ENCODE peak calls at places on chromosomes 1 and 21, in four cellular contexts. Z is fibroblast of mammary gland, E is endothelial cell, V is HCT116. C is an unnamed sample.

GRCh38 chr1:184950209-184950608 is 24.1 kb downstream of the NIBAN1 start:
- DNase-seq in Z (no peak), E (no peak), V (no peak), C (no peak)

GRCh38 chr1:191396622-191397021 is 761.6 kb upstream of the RGS18 start:
- DNase-seq in Z (no peak), E (no peak), V (no peak), C (no peak)

GRCh38 chr21:42520628-42521253 is 7.1 kb downstream of the SLC37A1 start:
- DNase-seq in Z (no peak), E (peak; percentile 49), V (no peak), C (no peak)

GRCh38 chr1:18954270-18955071 is 2.0 kb downstream of the IFFO2 start:
- DNase-seq in Z (no peak), E (peak; percentile 42), V (no peak), C (no peak)

GRCh38 chr1:234315091-234315541 is 58.1 kb upstream of the COA6 start:
- DNase-seq in Z (peak; percentile 52), E (no peak), V (no peak), C (no peak)

GRCh38 chr1:207059881-207060280 is 6.8 kb downstream of the PFKFB2 start:
- DNase-seq in Z (no peak), E (no peak), V (no peak), C (no peak)

GRCh38 chr1:192559115-192560006 is 16.2 kb upstream of the RGS1 start:
- DNase-seq in Z (peak; percentile 99), E (no peak), V (peak; percentile 68), C (no peak)

GRCh38 chr1:18816808-18817207 is 42.7 kb downstream of the TAS1R2 start:
- DNase-seq in Z (no peak), E (no peak), V (no peak), C (no peak)

GRCh38 chr1:86502721-86503430 is 34.1 kb downstream of the CLCA1 start:
- DNase-seq in Z (no peak), E (peak; percentile 27), V (no peak), C (peak; percentile 46)
- TF ChIP-seq CTCF in Z (no peak), E (no peak), V (no peak), C (no peak)

GRCh38 chr1:67690411-67690810 is 5.4 kb downstream of the GADD45A start:
- DNase-seq in Z (no peak), E (no peak), V (no peak), C (no peak)

GRCh38 chr1:67689267-67690017 is 4.4 kb downstream of the GADD45A start:
- DNase-seq in Z (no peak), E (no peak), V (no peak), C (no peak)

GRCh38 chr1:67688526-67689219 is 3.7 kb downstream of the GADD45A start:
- DNase-seq in Z (no peak), E (peak; percentile 12), V (no peak), C (no peak)

GRCh38 chr1:67690018-67690363 is 5.0 kb downstream of the GADD45A start:
- DNase-seq in Z (no peak), E (no peak), V (no peak), C (no peak)

DNA sequence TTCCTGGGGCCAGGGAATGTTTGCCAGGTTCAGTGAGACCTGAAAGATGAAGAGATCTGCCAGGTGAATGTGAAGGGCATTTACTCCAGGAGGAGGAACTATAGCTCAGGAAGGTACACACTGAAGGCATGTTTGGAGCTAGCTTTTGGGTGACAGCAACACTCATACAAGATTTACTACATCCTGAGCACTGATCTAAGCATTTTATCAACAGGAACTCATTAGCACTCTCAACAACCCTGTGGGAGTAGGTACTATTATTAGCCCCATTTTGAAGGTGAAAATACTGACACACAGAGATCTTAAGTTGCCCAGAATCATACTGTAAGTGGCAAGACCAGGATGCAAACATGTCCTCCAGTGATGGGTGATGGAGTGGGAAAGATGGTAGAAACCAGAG is 6.7 kb downstream of the GADD45A start:
- DNase-seq in Z (no peak), E (no peak), V (no peak), C (no peak)
- TF ChIP-seq CTCF in Z (no peak), E (no peak), V (no peak), C (no peak)

GRCh38 chr1:103267271-103267670 is 158.9 kb upstream of the COL11A1 start:
- DNase-seq in Z (no peak), E (no peak), V (no peak), C (no peak)

GRCh38 chr1:103265551-103265950 is 157.2 kb upstream of the COL11A1 start:
- DNase-seq in Z (no peak), E (no peak), V (no peak), C (no peak)

GRCh38 chr1:103266036-103266435 is 157.7 kb upstream of the COL11A1 start:
- DNase-seq in Z (no peak), E (no peak), V (no peak), C (no peak)

GRCh38 chr1:103273106-103273505 is 164.8 kb upstream of the COL11A1 start:
- DNase-seq in Z (no peak), E (no peak), V (no peak), C (no peak)

DNA sequence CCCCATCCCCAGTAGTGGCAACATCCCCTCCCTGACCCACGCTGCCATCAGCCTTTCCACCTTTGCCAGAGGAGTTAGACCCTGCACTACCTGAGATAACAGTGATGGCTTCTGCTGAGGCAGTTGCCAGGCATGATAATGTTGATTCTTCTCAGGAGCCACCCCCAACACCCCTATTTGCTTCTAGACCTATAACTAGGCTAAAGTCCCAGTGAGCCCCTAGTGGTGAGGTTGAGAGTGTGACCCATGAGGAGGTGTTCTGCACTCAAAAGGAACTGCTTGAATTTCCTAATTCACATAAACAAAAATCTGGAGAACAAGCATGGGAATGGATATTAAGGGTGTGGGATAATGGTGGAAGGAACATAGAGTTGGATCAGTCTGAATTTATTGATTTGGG is 159.6 kb upstream of the COL11A1 start:
- DNase-seq in Z (no peak), E (no peak), V (no peak), C (no peak)
- TF ChIP-seq CTCF in Z (no peak), E (no peak), V (peak; percentile 38), C (no peak)

DNA sequence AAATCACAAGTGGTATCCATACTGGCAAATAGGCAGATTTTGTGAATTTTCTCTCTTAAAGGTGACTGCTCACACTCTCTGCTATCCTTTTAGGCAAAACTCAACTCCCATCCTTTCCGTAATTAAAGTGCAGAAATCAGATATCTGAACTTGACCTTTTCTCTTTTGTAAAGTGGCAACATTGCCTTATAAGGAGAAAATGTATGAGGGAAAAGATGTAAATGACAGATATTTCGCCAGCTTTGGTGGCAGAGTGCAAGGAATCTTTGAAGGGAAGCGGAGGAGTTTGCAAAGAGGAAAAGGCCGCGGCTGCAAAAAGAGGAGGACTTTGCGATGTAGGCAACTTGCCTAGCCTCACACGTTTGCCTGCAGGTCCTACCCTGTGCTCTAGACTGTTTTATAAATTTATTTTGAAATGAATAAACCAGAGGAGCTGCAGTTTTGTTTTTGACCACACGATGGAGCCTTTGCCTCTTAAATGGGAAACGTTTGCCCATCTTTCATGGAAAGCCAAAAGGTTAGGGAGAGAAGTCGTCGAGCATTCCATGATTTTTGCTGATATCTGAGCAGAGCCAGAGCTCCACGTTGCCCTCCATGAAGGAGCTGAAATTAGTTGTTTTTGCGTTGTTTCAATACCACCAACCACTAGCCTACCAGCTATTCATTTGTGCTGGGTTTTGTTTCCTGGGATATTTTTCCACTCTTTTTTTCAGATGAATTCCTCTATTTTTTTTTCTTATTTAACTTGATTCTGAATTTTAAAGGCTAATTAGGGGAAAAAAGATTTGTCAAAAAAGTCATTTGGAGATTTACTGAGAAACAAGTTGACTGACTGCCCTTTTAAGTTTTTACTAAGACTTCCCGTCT is 242.3 kb downstream of the LMX1A start:
- DNase-seq in Z (peak; percentile 61), E (peak; percentile 61), V (peak; percentile 44), C (peak; percentile 70)
- TF ChIP-seq CTCF in Z (peak; percentile 81), E (peak; percentile 93), V (peak; percentile 79), C (peak; percentile 69)

DNA sequence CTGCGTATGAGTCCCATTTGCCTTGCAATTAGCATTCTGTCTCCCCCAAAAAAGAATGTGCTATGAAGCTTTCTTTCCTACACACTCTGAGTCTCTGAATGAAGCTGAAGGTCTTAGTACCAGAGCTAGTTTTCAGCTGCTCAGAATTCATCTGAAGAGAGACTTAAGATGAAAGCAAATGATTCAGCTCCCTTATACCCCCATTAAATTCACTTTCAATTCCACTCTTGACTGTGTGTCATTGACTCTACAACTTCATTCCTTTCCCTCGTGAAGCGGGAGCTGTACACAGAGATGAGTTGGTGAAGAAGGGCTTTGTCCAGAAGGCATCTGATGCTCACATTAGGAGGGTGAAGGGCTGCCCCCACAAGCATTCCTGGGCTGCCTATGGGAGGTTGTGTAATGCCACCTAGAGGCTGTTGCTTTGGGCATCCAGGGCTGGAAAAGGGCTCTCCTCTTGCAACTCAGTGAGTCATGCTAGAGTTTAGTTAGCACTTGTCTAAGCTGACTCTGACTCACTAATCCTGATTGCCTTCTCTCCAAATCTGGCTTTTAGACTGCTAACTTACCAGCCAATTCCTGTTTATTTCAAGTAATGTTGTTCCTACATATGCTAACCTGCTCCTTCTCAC is 1.8 kb downstream of the SPRR1B start:
- DNase-seq in Z (peak; percentile 66), E (peak; percentile 18), V (peak; percentile 36), C (peak; percentile 80)
- TF ChIP-seq CTCF in Z (peak; percentile 22), E (no peak), V (peak; percentile 53), C (peak; percentile 67)

GRCh38 chr1:117638759-117639158 is 32.9 kb downstream of the TENT5C start:
- DNase-seq in Z (no peak), E (no peak), V (no peak), C (no peak)

GRCh38 chr1:117638141-117638540 is 32.3 kb downstream of the TENT5C start:
- DNase-seq in Z (no peak), E (no peak), V (no peak), C (no peak)

GRCh38 chr1:117634631-117635030 is 28.8 kb downstream of the TENT5C start:
- DNase-seq in Z (no peak), E (no peak), V (no peak), C (no peak)

GRCh38 chr1:117635805-117636204 is 30.0 kb downstream of the TENT5C start:
- DNase-seq in Z (no peak), E (no peak), V (no peak), C (no peak)

DNA sequence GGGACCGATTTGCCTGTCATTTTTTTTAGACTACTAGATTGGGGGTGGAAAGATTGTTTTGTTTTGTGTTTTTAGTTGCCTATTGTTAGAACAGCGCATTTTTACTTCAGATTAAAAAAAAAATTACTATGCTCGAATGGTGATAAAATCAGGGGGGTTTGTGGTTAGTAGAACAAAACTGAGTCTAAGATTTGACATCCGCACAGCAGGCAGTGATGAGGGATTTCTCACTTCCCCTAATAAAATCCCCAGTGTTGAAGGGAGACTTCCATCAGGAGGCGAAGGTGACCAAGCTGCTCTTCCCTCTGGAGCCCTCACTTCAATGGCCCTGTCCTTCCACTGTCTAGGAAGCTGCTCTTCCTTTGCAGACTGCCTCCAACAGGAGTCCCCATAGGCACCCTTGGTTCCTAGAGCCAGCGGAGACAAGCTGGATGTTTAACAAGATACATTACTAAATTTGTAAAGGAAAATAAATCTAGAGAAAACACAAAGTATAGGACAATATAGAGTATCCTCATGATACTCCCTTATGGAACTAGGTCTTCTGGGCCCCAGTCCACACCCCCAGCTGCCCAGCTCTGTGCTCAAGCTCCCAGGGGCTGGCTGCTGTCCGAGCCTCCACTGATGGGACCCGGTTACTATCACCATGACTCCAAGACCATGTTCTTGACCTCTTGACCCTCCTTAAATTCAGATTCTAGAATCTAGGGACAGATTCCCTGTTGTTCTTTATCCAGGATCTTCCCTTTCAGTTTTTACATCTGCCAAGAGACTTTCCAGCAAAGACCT is 31.0 kb downstream of the TENT5C start:
- DNase-seq in Z (no peak), E (no peak), V (no peak), C (no peak)
- TF ChIP-seq CTCF in Z (no peak), E (no peak), V (no peak), C (no peak)

C was measured in Calu3.